ENCODE peak calls at places on chromosomes 2 and 18, in six cellular contexts. E, V, F, H, K and T are unnamed samples.

GRCh38 chr2:189159273-189159672 is 20.3 kb downstream of the COL5A2 start:
- DNase-seq in H (no peak), V (no peak), F (no peak), E (no peak), K (no peak), T (no peak)

GRCh38 chr2:157696036-157696435 is 67.4 kb upstream of the ACVR1C start:
- DNase-seq in V (no peak), H (no peak), E (no peak), K (peak), F (no peak), T (no peak)

GRCh38 chr2:40127890-40128548 is 323.9 kb downstream of the SLC8A1 start:
- DNase-seq in H (no peak), E (no peak), K (peak), V (no peak), F (no peak), T (peak)

GRCh38 chr2:44324971-44325426 is 36.3 kb downstream of the PREPL start:
- DNase-seq in F (no peak), V (no peak), E (no peak), K (peak), H (no peak), T (peak)

GRCh38 chr2:121346886-121347285 is 61.9 kb upstream of the TFCP2L1 start:
- DNase-seq in H (no peak), E (no peak), V (no peak), K (no peak), F (no peak), T (no peak)

GRCh38 chr2:10252651-10253050 is 50.1 kb upstream of the HPCAL1 start:
- DNase-seq in F (no peak), K (no peak), E (no peak), H (no peak), V (no peak), T (no peak)

GRCh38 chr2:218981390-218982311 is 3.3 kb downstream of the FEV start:
- DNase-seq in F (peak), E (peak), H (no peak), V (no peak), K (no peak), T (no peak)

GRCh38 chr2:69026026-69026425 is 13.0 kb downstream of the ANTXR1 start:
- DNase-seq in V (peak), K (no peak), E (peak), H (no peak), F (no peak), T (no peak)

GRCh38 chr2:106282816-106283215 is 88.7 kb upstream of the UXS1 start:
- DNase-seq in K (no peak), F (no peak), V (peak), H (no peak), E (no peak), T (no peak)

GRCh38 chr18:21452381-21452780 is 148.1 kb downstream of the ESCO1 start:
- DNase-seq in V (no peak), K (no peak), F (no peak), E (no peak), H (no peak), T (no peak)

GRCh38 chr2:216635701-216636541 is 2.7 kb downstream of the IGFBP2 start:
- DNase-seq in E (no peak), F (no peak), H (no peak), V (no peak), K (no peak), T (no peak)

GRCh38 chr18:49431563-49431962 is 28.9 kb downstream of the DYM start:
- DNase-seq in V (no peak), E (no peak), H (no peak), F (no peak), K (peak), T (no peak)

GRCh38 chr18:67705748-67706147 is 189.2 kb upstream of the DSEL start:
- DNase-seq in H (no peak), E (no peak), F (no peak), V (no peak), K (no peak), T (no peak)

GRCh38 chr2:143452817-143453462 is 323.7 kb downstream of the ARHGAP15 start:
- DNase-seq in K (no peak), V (no peak), F (peak), H (no peak), E (no peak), T (no peak)